ENCODE peak calls at places on chromosomes 4 and X, in ten cellular contexts. One of them, this sample, is unnamed.

GRCh38 chr4:112172180-112172579 is 26.9 kb downstream of the FAM241A start:
- DNase-seq in AG09319: no peak
- DNase-seq in PC-3: no peak
- DNase-seq in adrenal gland: no peak
- DNase-seq in CD8-positive, alpha-beta T cell: no peak
- DNase-seq in glutamatergic neuron: no peak
- DNase-seq in AG10803: no peak
- DNase-seq in GM10248: peak
- DNase-seq in astrocyte of the spinal cord: no peak
- DNase-seq in mammary epithelial cell: no peak
- DNase-seq in this sample: no peak

GRCh38 chrX:31123335-31123734 is 51.5 kb upstream of the FTHL17 start:
- DNase-seq in AG09319: no peak
- DNase-seq in PC-3: no peak
- DNase-seq in adrenal gland: no peak
- DNase-seq in CD8-positive, alpha-beta T cell: no peak
- DNase-seq in glutamatergic neuron: no peak
- DNase-seq in AG10803: no peak
- DNase-seq in GM10248: no peak
- DNase-seq in astrocyte of the spinal cord: no peak
- DNase-seq in mammary epithelial cell: no peak
- DNase-seq in this sample: no peak

GRCh38 chr4:139007640-139008039 is 7.9 kb upstream of the NOCT start:
- DNase-seq in AG09319: no peak
- DNase-seq in PC-3: no peak
- DNase-seq in adrenal gland: no peak
- DNase-seq in CD8-positive, alpha-beta T cell: no peak
- DNase-seq in glutamatergic neuron: no peak
- DNase-seq in AG10803: no peak
- DNase-seq in GM10248: no peak
- DNase-seq in astrocyte of the spinal cord: no peak
- DNase-seq in mammary epithelial cell: no peak
- DNase-seq in this sample: no peak

GRCh38 chrX:134676440-134676839 is 18.2 kb upstream of the PLAC1 start:
- DNase-seq in AG09319: no peak
- DNase-seq in PC-3: peak
- DNase-seq in adrenal gland: no peak
- DNase-seq in CD8-positive, alpha-beta T cell: no peak
- DNase-seq in glutamatergic neuron: no peak
- DNase-seq in AG10803: peak
- DNase-seq in GM10248: no peak
- DNase-seq in astrocyte of the spinal cord: peak
- DNase-seq in mammary epithelial cell: peak
- DNase-seq in this sample: peak

GRCh38 chr4:133402616-133403015 is 253.5 kb downstream of the PCDH10 start:
- DNase-seq in AG09319: no peak
- DNase-seq in PC-3: peak
- DNase-seq in adrenal gland: no peak
- DNase-seq in CD8-positive, alpha-beta T cell: no peak
- DNase-seq in glutamatergic neuron: no peak
- DNase-seq in AG10803: no peak
- DNase-seq in GM10248: no peak
- DNase-seq in astrocyte of the spinal cord: peak
- DNase-seq in mammary epithelial cell: peak
- DNase-seq in this sample: peak

GRCh38 chrX:100980608-100981497 is 11.3 kb downstream of the ARL13A start:
- DNase-seq in AG09319: no peak
- DNase-seq in PC-3: peak
- DNase-seq in adrenal gland: peak
- DNase-seq in CD8-positive, alpha-beta T cell: no peak
- DNase-seq in glutamatergic neuron: no peak
- DNase-seq in AG10803: peak
- DNase-seq in GM10248: no peak
- DNase-seq in astrocyte of the spinal cord: peak
- DNase-seq in mammary epithelial cell: peak
- DNase-seq in this sample: peak

GRCh38 chr4:156971623-156972369 is at the start of gene PDGFC:
- DNase-seq in AG09319: no peak
- DNase-seq in PC-3: peak
- DNase-seq in adrenal gland: peak
- DNase-seq in CD8-positive, alpha-beta T cell: no peak
- DNase-seq in glutamatergic neuron: peak
- DNase-seq in AG10803: peak
- DNase-seq in GM10248: peak
- DNase-seq in astrocyte of the spinal cord: peak
- DNase-seq in mammary epithelial cell: peak
- DNase-seq in this sample: peak

GRCh38 chrX:154541896-154542722 is 4.5 kb downstream of the G6PD start:
- DNase-seq in AG09319: peak
- DNase-seq in PC-3: peak
- DNase-seq in adrenal gland: peak
- DNase-seq in CD8-positive, alpha-beta T cell: no peak
- DNase-seq in glutamatergic neuron: no peak
- DNase-seq in AG10803: peak
- DNase-seq in GM10248: no peak
- DNase-seq in astrocyte of the spinal cord: peak
- DNase-seq in mammary epithelial cell: peak
- DNase-seq in this sample: peak

GRCh38 chrX:1442724-1443367 is 9.9 kb downstream of the ASMTL start:
- DNase-seq in AG09319: no peak
- DNase-seq in PC-3: no peak
- DNase-seq in adrenal gland: peak
- DNase-seq in CD8-positive, alpha-beta T cell: no peak
- DNase-seq in glutamatergic neuron: no peak
- DNase-seq in AG10803: no peak
- DNase-seq in GM10248: no peak
- DNase-seq in astrocyte of the spinal cord: no peak
- DNase-seq in mammary epithelial cell: no peak
- DNase-seq in this sample: no peak

GRCh38 chrX:150841466-150842197 is 56.8 kb downstream of the CD99L2 start:
- DNase-seq in AG09319: no peak
- DNase-seq in PC-3: peak
- DNase-seq in adrenal gland: peak
- DNase-seq in CD8-positive, alpha-beta T cell: no peak
- DNase-seq in glutamatergic neuron: no peak
- DNase-seq in AG10803: peak
- DNase-seq in GM10248: no peak
- DNase-seq in astrocyte of the spinal cord: peak
- DNase-seq in mammary epithelial cell: peak
- DNase-seq in this sample: no peak

GRCh38 chrX:136215559-136215958 is 35.6 kb downstream of the MAP7D3 start:
- DNase-seq in AG09319: no peak
- DNase-seq in PC-3: peak
- DNase-seq in adrenal gland: no peak
- DNase-seq in CD8-positive, alpha-beta T cell: no peak
- DNase-seq in glutamatergic neuron: no peak
- DNase-seq in AG10803: peak
- DNase-seq in GM10248: no peak
- DNase-seq in astrocyte of the spinal cord: peak
- DNase-seq in mammary epithelial cell: no peak
- DNase-seq in this sample: peak

GRCh38 chr4:130747842-130748241 is 1651.9 kb downstream of the C4orf33 start:
- DNase-seq in AG09319: no peak
- DNase-seq in PC-3: peak
- DNase-seq in adrenal gland: no peak
- DNase-seq in CD8-positive, alpha-beta T cell: no peak
- DNase-seq in glutamatergic neuron: no peak
- DNase-seq in AG10803: no peak
- DNase-seq in GM10248: no peak
- DNase-seq in astrocyte of the spinal cord: peak
- DNase-seq in mammary epithelial cell: no peak
- DNase-seq in this sample: no peak
- TF ChIP-seq CTCF in AG09319: no peak
- TF ChIP-seq CTCF in PC-3: peak
- TF ChIP-seq CTCF in adrenal gland: no peak
- TF ChIP-seq CTCF in CD8-positive, alpha-beta T cell: no peak
- TF ChIP-seq CTCF in glutamatergic neuron: no peak
- TF ChIP-seq CTCF in AG10803: no peak
- TF ChIP-seq CTCF in GM10248: no peak
- TF ChIP-seq CTCF in astrocyte of the spinal cord: peak
- TF ChIP-seq CTCF in mammary epithelial cell: peak
- TF ChIP-seq CTCF in this sample: peak

DNA sequence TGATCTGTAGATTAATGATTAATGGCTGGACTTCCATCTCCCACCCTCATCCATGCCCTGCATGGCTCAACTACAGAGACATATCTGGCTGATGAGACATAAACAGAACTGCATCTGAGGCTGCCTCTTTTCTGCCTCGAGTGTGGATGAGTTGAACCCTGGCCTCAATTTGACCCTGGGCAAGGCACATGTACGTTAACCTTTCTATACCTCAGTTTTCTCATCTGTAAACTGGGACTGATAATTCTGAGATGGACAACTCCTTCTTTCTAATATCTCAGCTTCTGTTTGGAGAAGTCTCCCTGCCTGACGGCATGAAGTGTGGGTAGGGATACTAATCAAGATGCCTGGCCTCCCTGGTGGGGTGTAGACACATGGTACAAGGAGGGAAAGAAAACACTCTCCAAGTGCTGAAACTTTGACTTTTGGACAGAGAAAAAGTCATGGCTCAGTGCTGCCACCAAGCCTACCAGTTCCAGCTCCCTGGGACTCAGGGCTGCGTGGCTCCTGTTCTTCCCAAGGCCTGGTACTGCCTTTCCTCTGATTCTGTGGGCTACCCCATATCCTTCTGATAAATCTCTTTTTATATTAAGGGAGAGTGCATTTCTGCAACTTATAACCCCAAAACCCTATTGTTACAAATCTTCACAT is 64.4 kb downstream of the HAUS3 start:
- DNase-seq in AG09319: no peak
- DNase-seq in PC-3: peak
- DNase-seq in adrenal gland: no peak
- DNase-seq in CD8-positive, alpha-beta T cell: no peak
- DNase-seq in glutamatergic neuron: no peak
- DNase-seq in AG10803: no peak
- DNase-seq in GM10248: no peak
- DNase-seq in astrocyte of the spinal cord: no peak
- DNase-seq in mammary epithelial cell: no peak
- DNase-seq in this sample: no peak
- TF ChIP-seq CTCF in AG09319: no peak
- TF ChIP-seq CTCF in PC-3: peak
- TF ChIP-seq CTCF in adrenal gland: no peak
- TF ChIP-seq CTCF in CD8-positive, alpha-beta T cell: no peak
- TF ChIP-seq CTCF in glutamatergic neuron: no peak
- TF ChIP-seq CTCF in AG10803: no peak
- TF ChIP-seq CTCF in GM10248: no peak
- TF ChIP-seq CTCF in astrocyte of the spinal cord: peak
- TF ChIP-seq CTCF in mammary epithelial cell: peak
- TF ChIP-seq CTCF in this sample: no peak

DNA sequence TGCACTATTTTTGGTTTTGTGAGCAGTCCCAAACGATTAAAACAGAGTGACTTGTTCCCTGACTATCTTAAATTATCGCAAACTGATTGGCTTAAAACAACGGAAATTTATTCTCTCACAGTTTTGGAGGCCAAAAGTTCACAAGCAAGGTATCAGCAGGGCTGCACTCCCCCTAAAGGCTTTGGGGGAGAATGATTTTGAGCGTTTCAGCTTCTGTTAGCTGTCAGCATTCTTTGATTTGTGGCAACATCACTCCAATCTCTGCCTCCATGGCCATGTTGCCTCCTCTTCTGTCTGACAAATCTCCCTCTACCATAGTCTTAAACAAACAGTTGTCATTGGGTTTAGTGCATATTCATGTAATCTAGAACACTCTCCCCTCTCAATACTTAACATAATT is 459.6 kb upstream of the ATOH1 start:
- DNase-seq in AG09319: no peak
- DNase-seq in PC-3: no peak
- DNase-seq in adrenal gland: no peak
- DNase-seq in CD8-positive, alpha-beta T cell: no peak
- DNase-seq in glutamatergic neuron: no peak
- DNase-seq in AG10803: no peak
- DNase-seq in GM10248: no peak
- DNase-seq in astrocyte of the spinal cord: no peak
- DNase-seq in mammary epithelial cell: no peak
- DNase-seq in this sample: no peak
- TF ChIP-seq CTCF in AG09319: no peak
- TF ChIP-seq CTCF in PC-3: no peak
- TF ChIP-seq CTCF in adrenal gland: no peak
- TF ChIP-seq CTCF in CD8-positive, alpha-beta T cell: no peak
- TF ChIP-seq CTCF in glutamatergic neuron: no peak
- TF ChIP-seq CTCF in AG10803: no peak
- TF ChIP-seq CTCF in GM10248: no peak
- TF ChIP-seq CTCF in astrocyte of the spinal cord: no peak
- TF ChIP-seq CTCF in mammary epithelial cell: no peak
- TF ChIP-seq CTCF in this sample: no peak

GRCh38 chr4:6592804-6593563 is 18.0 kb downstream of the MAN2B2 start:
- DNase-seq in AG09319: no peak
- DNase-seq in PC-3: no peak
- DNase-seq in adrenal gland: no peak
- DNase-seq in CD8-positive, alpha-beta T cell: no peak
- DNase-seq in glutamatergic neuron: no peak
- DNase-seq in AG10803: no peak
- DNase-seq in GM10248: no peak
- DNase-seq in astrocyte of the spinal cord: no peak
- DNase-seq in mammary epithelial cell: no peak
- DNase-seq in this sample: no peak

GRCh38 chr4:6591781-6592180 is 16.8 kb downstream of the MAN2B2 start:
- DNase-seq in AG09319: no peak
- DNase-seq in PC-3: no peak
- DNase-seq in adrenal gland: no peak
- DNase-seq in CD8-positive, alpha-beta T cell: no peak
- DNase-seq in glutamatergic neuron: no peak
- DNase-seq in AG10803: no peak
- DNase-seq in GM10248: no peak
- DNase-seq in astrocyte of the spinal cord: no peak
- DNase-seq in mammary epithelial cell: no peak
- DNase-seq in this sample: no peak

GRCh38 chr4:6586715-6587325 is 11.8 kb downstream of the MAN2B2 start:
- DNase-seq in AG09319: no peak
- DNase-seq in PC-3: no peak
- DNase-seq in adrenal gland: no peak
- DNase-seq in CD8-positive, alpha-beta T cell: no peak
- DNase-seq in glutamatergic neuron: no peak
- DNase-seq in AG10803: no peak
- DNase-seq in GM10248: no peak
- DNase-seq in astrocyte of the spinal cord: no peak
- DNase-seq in mammary epithelial cell: no peak
- DNase-seq in this sample: no peak

GRCh38 chr4:6591305-6591704 is 16.3 kb downstream of the MAN2B2 start:
- DNase-seq in AG09319: no peak
- DNase-seq in PC-3: no peak
- DNase-seq in adrenal gland: no peak
- DNase-seq in CD8-positive, alpha-beta T cell: no peak
- DNase-seq in glutamatergic neuron: peak
- DNase-seq in AG10803: no peak
- DNase-seq in GM10248: peak
- DNase-seq in astrocyte of the spinal cord: no peak
- DNase-seq in mammary epithelial cell: no peak
- DNase-seq in this sample: no peak

DNA sequence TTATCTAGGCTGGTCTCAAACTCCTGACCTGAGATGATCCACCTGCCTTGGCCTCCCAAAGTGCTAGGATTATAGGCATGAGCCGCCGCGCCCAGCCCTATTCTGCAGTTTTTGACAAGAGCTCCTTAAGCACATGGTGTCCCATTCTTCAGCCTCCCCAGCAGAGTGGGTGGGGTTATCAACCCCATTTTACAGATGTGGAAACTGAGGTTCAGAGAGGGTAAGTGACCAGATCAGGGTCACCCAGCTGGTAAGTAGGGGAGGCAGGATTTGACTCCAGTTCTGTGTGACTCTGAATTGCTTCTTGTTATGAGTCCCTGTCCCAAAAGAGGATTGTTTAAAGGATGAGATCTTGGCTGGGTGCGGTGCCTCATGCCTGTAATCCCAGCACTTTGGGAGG is 14.5 kb downstream of the MAN2B2 start:
- DNase-seq in AG09319: no peak
- DNase-seq in PC-3: no peak
- DNase-seq in adrenal gland: no peak
- DNase-seq in CD8-positive, alpha-beta T cell: no peak
- DNase-seq in glutamatergic neuron: no peak
- DNase-seq in AG10803: no peak
- DNase-seq in GM10248: no peak
- DNase-seq in astrocyte of the spinal cord: no peak
- DNase-seq in mammary epithelial cell: no peak
- DNase-seq in this sample: no peak
- TF ChIP-seq CTCF in AG09319: no peak
- TF ChIP-seq CTCF in PC-3: no peak
- TF ChIP-seq CTCF in adrenal gland: no peak
- TF ChIP-seq CTCF in CD8-positive, alpha-beta T cell: no peak
- TF ChIP-seq CTCF in glutamatergic neuron: no peak
- TF ChIP-seq CTCF in AG10803: no peak
- TF ChIP-seq CTCF in GM10248: no peak
- TF ChIP-seq CTCF in astrocyte of the spinal cord: no peak
- TF ChIP-seq CTCF in mammary epithelial cell: no peak
- TF ChIP-seq CTCF in this sample: no peak

This sample was measured in HFFc6.